ENCODE peak calls at places on chromosomes 12 and 14, in ten cellular contexts. One of them, this sample, is unnamed.

GRCh38 chr14:37637341-37637740 is 41.9 kb downstream of the TTC6 start:
- DNase-seq in AG09319: no peak
- DNase-seq in endothelial cell: no peak
- DNase-seq in colonic mucosa: no peak
- DNase-seq in natural killer cell: no peak
- DNase-seq in PC-3: no peak
- DNase-seq in mesothelial cell of epicardium: no peak
- DNase-seq in suprapubic skin: no peak
- DNase-seq in AG04449: no peak
- DNase-seq in A549: no peak
- DNase-seq in this sample: no peak

GRCh38 chr14:47539065-47539464 is 136.3 kb downstream of the MDGA2 start:
- DNase-seq in AG09319: no peak
- DNase-seq in endothelial cell: peak
- DNase-seq in colonic mucosa: no peak
- DNase-seq in natural killer cell: no peak
- DNase-seq in PC-3: peak
- DNase-seq in mesothelial cell of epicardium: no peak
- DNase-seq in suprapubic skin: no peak
- DNase-seq in AG04449: no peak
- DNase-seq in A549: no peak
- DNase-seq in this sample: peak

GRCh38 chr14:99231850-99232401 is 40.1 kb downstream of the BCL11B start:
- DNase-seq in AG09319: no peak
- DNase-seq in endothelial cell: peak
- DNase-seq in colonic mucosa: no peak
- DNase-seq in natural killer cell: no peak
- DNase-seq in PC-3: no peak
- DNase-seq in mesothelial cell of epicardium: peak
- DNase-seq in suprapubic skin: no peak
- DNase-seq in AG04449: no peak
- DNase-seq in A549: no peak
- DNase-seq in this sample: no peak

GRCh38 chr12:12870454-12870853 is 20.9 kb upstream of the GPRC5A start:
- DNase-seq in AG09319: peak
- DNase-seq in endothelial cell: no peak
- DNase-seq in colonic mucosa: no peak
- DNase-seq in natural killer cell: no peak
- DNase-seq in PC-3: peak
- DNase-seq in mesothelial cell of epicardium: no peak
- DNase-seq in suprapubic skin: no peak
- DNase-seq in AG04449: peak
- DNase-seq in A549: peak
- DNase-seq in this sample: no peak

GRCh38 chr14:42241101-42241500 is 634.4 kb downstream of the LRFN5 start:
- DNase-seq in AG09319: no peak
- DNase-seq in endothelial cell: no peak
- DNase-seq in colonic mucosa: no peak
- DNase-seq in natural killer cell: no peak
- DNase-seq in PC-3: no peak
- DNase-seq in mesothelial cell of epicardium: no peak
- DNase-seq in suprapubic skin: no peak
- DNase-seq in AG04449: no peak
- DNase-seq in A549: no peak
- DNase-seq in this sample: no peak

GRCh38 chr12:92436847-92437246 is 265.9 kb upstream of the PLEKHG7 start:
- DNase-seq in AG09319: no peak
- DNase-seq in endothelial cell: no peak
- DNase-seq in colonic mucosa: no peak
- DNase-seq in natural killer cell: no peak
- DNase-seq in PC-3: no peak
- DNase-seq in mesothelial cell of epicardium: no peak
- DNase-seq in suprapubic skin: no peak
- DNase-seq in AG04449: no peak
- DNase-seq in A549: no peak
- DNase-seq in this sample: no peak

GRCh38 chr14:53539489-53540126 is 386.5 kb upstream of the DDHD1 start:
- DNase-seq in AG09319: peak
- DNase-seq in endothelial cell: peak
- DNase-seq in colonic mucosa: peak
- DNase-seq in natural killer cell: no peak
- DNase-seq in PC-3: peak
- DNase-seq in mesothelial cell of epicardium: peak
- DNase-seq in suprapubic skin: peak
- DNase-seq in AG04449: no peak
- DNase-seq in A549: peak
- DNase-seq in this sample: peak

GRCh38 chr12:107225626-107226025 is 132.3 kb upstream of the CRY1 start:
- DNase-seq in AG09319: no peak
- DNase-seq in endothelial cell: peak
- DNase-seq in colonic mucosa: no peak
- DNase-seq in natural killer cell: no peak
- DNase-seq in PC-3: peak
- DNase-seq in mesothelial cell of epicardium: no peak
- DNase-seq in suprapubic skin: no peak
- DNase-seq in AG04449: no peak
- DNase-seq in A549: peak
- DNase-seq in this sample: no peak

GRCh38 chr14:75141967-75142366 is 15.1 kb upstream of the NEK9 start:
- DNase-seq in AG09319: no peak
- DNase-seq in endothelial cell: peak
- DNase-seq in colonic mucosa: no peak
- DNase-seq in natural killer cell: no peak
- DNase-seq in PC-3: peak
- DNase-seq in mesothelial cell of epicardium: no peak
- DNase-seq in suprapubic skin: no peak
- DNase-seq in AG04449: no peak
- DNase-seq in A549: no peak
- DNase-seq in this sample: peak

GRCh38 chr14:91127411-91127810 is 13.5 kb downstream of the DGLUCY start:
- DNase-seq in AG09319: no peak
- DNase-seq in endothelial cell: no peak
- DNase-seq in colonic mucosa: peak
- DNase-seq in natural killer cell: no peak
- DNase-seq in PC-3: peak
- DNase-seq in mesothelial cell of epicardium: peak
- DNase-seq in suprapubic skin: peak
- DNase-seq in AG04449: no peak
- DNase-seq in A549: no peak
- DNase-seq in this sample: peak

GRCh38 chr14:61388173-61388975 is 67.0 kb downstream of the PRKCH start:
- DNase-seq in AG09319: no peak
- DNase-seq in endothelial cell: no peak
- DNase-seq in colonic mucosa: no peak
- DNase-seq in natural killer cell: peak
- DNase-seq in PC-3: peak
- DNase-seq in mesothelial cell of epicardium: no peak
- DNase-seq in suprapubic skin: no peak
- DNase-seq in AG04449: no peak
- DNase-seq in A549: no peak
- DNase-seq in this sample: no peak

GRCh38 chr12:19048943-19049342 is 80.6 kb upstream of the PLEKHA5 start:
- DNase-seq in AG09319: no peak
- DNase-seq in endothelial cell: no peak
- DNase-seq in colonic mucosa: no peak
- DNase-seq in natural killer cell: no peak
- DNase-seq in PC-3: peak
- DNase-seq in mesothelial cell of epicardium: no peak
- DNase-seq in suprapubic skin: no peak
- DNase-seq in AG04449: no peak
- DNase-seq in A549: no peak
- DNase-seq in this sample: peak

GRCh38 chr14:60092516-60092915 is 793 bp downstream of the PCNX4 start:
- DNase-seq in AG09319: no peak
- DNase-seq in endothelial cell: peak
- DNase-seq in colonic mucosa: peak
- DNase-seq in natural killer cell: no peak
- DNase-seq in PC-3: peak
- DNase-seq in mesothelial cell of epicardium: no peak
- DNase-seq in suprapubic skin: no peak
- DNase-seq in AG04449: no peak
- DNase-seq in A549: peak
- DNase-seq in this sample: no peak

GRCh38 chr14:23284654-23285529 is 1.0 kb downstream of the HOMEZ start:
- DNase-seq in AG09319: no peak
- DNase-seq in endothelial cell: no peak
- DNase-seq in colonic mucosa: peak
- DNase-seq in natural killer cell: no peak
- DNase-seq in PC-3: no peak
- DNase-seq in mesothelial cell of epicardium: no peak
- DNase-seq in suprapubic skin: no peak
- DNase-seq in AG04449: no peak
- DNase-seq in A549: no peak
- DNase-seq in this sample: no peak

GRCh38 chr12:570237-570925 is 92.9 kb downstream of the NINJ2 start:
- DNase-seq in AG09319: peak
- DNase-seq in endothelial cell: peak
- DNase-seq in colonic mucosa: peak
- DNase-seq in natural killer cell: no peak
- DNase-seq in PC-3: peak
- DNase-seq in mesothelial cell of epicardium: no peak
- DNase-seq in suprapubic skin: peak
- DNase-seq in AG04449: no peak
- DNase-seq in A549: peak
- DNase-seq in this sample: peak

GRCh38 chr12:69511870-69512269 is 41.7 kb downstream of the FRS2 start:
- DNase-seq in AG09319: no peak
- DNase-seq in endothelial cell: no peak
- DNase-seq in colonic mucosa: no peak
- DNase-seq in natural killer cell: no peak
- DNase-seq in PC-3: no peak
- DNase-seq in mesothelial cell of epicardium: no peak
- DNase-seq in suprapubic skin: no peak
- DNase-seq in AG04449: no peak
- DNase-seq in A549: no peak
- DNase-seq in this sample: no peak

GRCh38 chr12:129676411-129676810 is 227.4 kb downstream of the TMEM132D start:
- DNase-seq in AG09319: no peak
- DNase-seq in endothelial cell: no peak
- DNase-seq in colonic mucosa: no peak
- DNase-seq in natural killer cell: no peak
- DNase-seq in PC-3: no peak
- DNase-seq in mesothelial cell of epicardium: no peak
- DNase-seq in suprapubic skin: no peak
- DNase-seq in AG04449: no peak
- DNase-seq in A549: no peak
- DNase-seq in this sample: no peak

GRCh38 chr14:36553650-36554260 is 28.7 kb downstream of the NKX2-8 start:
- DNase-seq in AG09319: peak
- DNase-seq in endothelial cell: no peak
- DNase-seq in colonic mucosa: no peak
- DNase-seq in natural killer cell: no peak
- DNase-seq in PC-3: peak
- DNase-seq in mesothelial cell of epicardium: no peak
- DNase-seq in suprapubic skin: no peak
- DNase-seq in AG04449: peak
- DNase-seq in A549: peak
- DNase-seq in this sample: peak

GRCh38 chr12:67275380-67275913 is 6.3 kb downstream of the CAND1 start:
- DNase-seq in AG09319: no peak
- DNase-seq in endothelial cell: no peak
- DNase-seq in colonic mucosa: no peak
- DNase-seq in natural killer cell: no peak
- DNase-seq in PC-3: peak
- DNase-seq in mesothelial cell of epicardium: no peak
- DNase-seq in suprapubic skin: no peak
- DNase-seq in AG04449: no peak
- DNase-seq in A549: no peak
- DNase-seq in this sample: peak

GRCh38 chr14:100906420-100906819 is 2.9 kb upstream of the RTL1 start:
- DNase-seq in AG09319: no peak
- DNase-seq in endothelial cell: peak
- DNase-seq in colonic mucosa: no peak
- DNase-seq in natural killer cell: no peak
- DNase-seq in PC-3: no peak
- DNase-seq in mesothelial cell of epicardium: no peak
- DNase-seq in suprapubic skin: no peak
- DNase-seq in AG04449: no peak
- DNase-seq in A549: no peak
- DNase-seq in this sample: no peak
- TF ChIP-seq CTCF in AG09319: peak
- TF ChIP-seq CTCF in endothelial cell: peak
- TF ChIP-seq CTCF in colonic mucosa: no peak
- TF ChIP-seq CTCF in natural killer cell: no peak
- TF ChIP-seq CTCF in PC-3: peak
- TF ChIP-seq CTCF in mesothelial cell of epicardium: no peak
- TF ChIP-seq CTCF in suprapubic skin: no peak
- TF ChIP-seq CTCF in AG04449: no peak
- TF ChIP-seq CTCF in A549: peak
- TF ChIP-seq CTCF in this sample: no peak

GRCh38 chr12:1630081-1630826 is 1.2 kb downstream of the WNT5B start:
- DNase-seq in AG09319: no peak
- DNase-seq in endothelial cell: peak
- DNase-seq in colonic mucosa: peak
- DNase-seq in natural killer cell: no peak
- DNase-seq in PC-3: peak
- DNase-seq in mesothelial cell of epicardium: peak
- DNase-seq in suprapubic skin: no peak
- DNase-seq in AG04449: no peak
- DNase-seq in A549: peak
- DNase-seq in this sample: peak
- TF ChIP-seq CTCF in AG09319: peak
- TF ChIP-seq CTCF in endothelial cell: no peak
- TF ChIP-seq CTCF in colonic mucosa: peak
- TF ChIP-seq CTCF in natural killer cell: no peak
- TF ChIP-seq CTCF in PC-3: peak
- TF ChIP-seq CTCF in mesothelial cell of epicardium: no peak
- TF ChIP-seq CTCF in suprapubic skin: peak
- TF ChIP-seq CTCF in AG04449: peak
- TF ChIP-seq CTCF in A549: peak
- TF ChIP-seq CTCF in this sample: no peak

GRCh38 chr12:48105867-48106563 is at the start of gene SENP1:
- DNase-seq in AG09319: peak
- DNase-seq in endothelial cell: peak
- DNase-seq in colonic mucosa: peak
- DNase-seq in natural killer cell: peak
- DNase-seq in PC-3: peak
- DNase-seq in mesothelial cell of epicardium: peak
- DNase-seq in suprapubic skin: peak
- DNase-seq in AG04449: no peak
- DNase-seq in A549: peak
- DNase-seq in this sample: peak
- TF ChIP-seq CTCF in AG09319: no peak
- TF ChIP-seq CTCF in endothelial cell: no peak
- TF ChIP-seq CTCF in colonic mucosa: no peak
- TF ChIP-seq CTCF in natural killer cell: peak
- TF ChIP-seq CTCF in PC-3: no peak
- TF ChIP-seq CTCF in mesothelial cell of epicardium: no peak
- TF ChIP-seq CTCF in suprapubic skin: peak
- TF ChIP-seq CTCF in AG04449: no peak
- TF ChIP-seq CTCF in A549: no peak
- TF ChIP-seq CTCF in this sample: no peak

GRCh38 chr14:87888136-87888999 is 104.6 kb downstream of the GALC start:
- DNase-seq in AG09319: no peak
- DNase-seq in endothelial cell: peak
- DNase-seq in colonic mucosa: peak
- DNase-seq in natural killer cell: no peak
- DNase-seq in PC-3: peak
- DNase-seq in mesothelial cell of epicardium: no peak
- DNase-seq in suprapubic skin: no peak
- DNase-seq in AG04449: no peak
- DNase-seq in A549: peak
- DNase-seq in this sample: peak
- TF ChIP-seq CTCF in AG09319: peak
- TF ChIP-seq CTCF in endothelial cell: peak
- TF ChIP-seq CTCF in colonic mucosa: peak
- TF ChIP-seq CTCF in natural killer cell: no peak
- TF ChIP-seq CTCF in PC-3: peak
- TF ChIP-seq CTCF in mesothelial cell of epicardium: peak
- TF ChIP-seq CTCF in suprapubic skin: peak
- TF ChIP-seq CTCF in AG04449: peak
- TF ChIP-seq CTCF in A549: peak
- TF ChIP-seq CTCF in this sample: no peak

This sample was measured in Calu3.